ENCODE peak calls at places on chromosome X, in nine cellular contexts. O, U, T, W, G, Y, J, K and I are unnamed samples.

GRCh38 chrX:67544281-67544680 is 460 bp downstream of the AR start:
- DNase-seq in O (peak), U (no peak), T (no peak), W (peak), G (no peak), Y (no peak), J (peak), K (no peak), I (peak)

GRCh38 chrX:70720721-70721120 is 187.8 kb downstream of the TEX11 start:
- DNase-seq in O (peak), U (no peak), T (no peak), W (no peak), G (no peak), Y (no peak), J (no peak), K (no peak), I (no peak)

GRCh38 chrX:152878976-152879755 is 18.7 kb upstream of the ZNF185 start:
- DNase-seq in O (no peak), U (no peak), T (no peak), W (no peak), G (no peak), Y (no peak), J (no peak), K (no peak), I (no peak)

GRCh38 chrX:132564026-132564425 is 75.2 kb upstream of the MBNL3 start:
- DNase-seq in O (peak), U (no peak), T (no peak), W (no peak), G (no peak), Y (no peak), J (no peak), K (no peak), I (no peak)

GRCh38 chrX:54819201-54819600 is 11.7 kb downstream of the MAGED2 start:
- DNase-seq in O (no peak), U (no peak), T (no peak), W (no peak), G (no peak), Y (no peak), J (no peak), K (no peak), I (no peak)

GRCh38 chrX:24305905-24306304 is 8.0 kb downstream of the SUPT20HL2 start:
- DNase-seq in O (no peak), U (no peak), T (no peak), W (no peak), G (no peak), Y (no peak), J (peak), K (no peak), I (no peak)

GRCh38 chrX:40005290-40006011 is 92.3 kb downstream of the BCOR start:
- DNase-seq in O (no peak), U (no peak), T (peak), W (no peak), G (no peak), Y (no peak), J (peak), K (no peak), I (peak)

GRCh38 chrX:22069586-22069985 is 37.5 kb downstream of the PHEX start:
- DNase-seq in O (no peak), U (no peak), T (no peak), W (no peak), G (no peak), Y (no peak), J (no peak), K (no peak), I (no peak)

GRCh38 chrX:136272325-136272724 is 21.1 kb upstream of the MAP7D3 start:
- DNase-seq in O (no peak), U (no peak), T (no peak), W (no peak), G (no peak), Y (no peak), J (no peak), K (no peak), I (no peak)

GRCh38 chrX:83512111-83512510 is 4.0 kb downstream of the POU3F4 start:
- DNase-seq in O (no peak), U (no peak), T (no peak), W (no peak), G (no peak), Y (no peak), J (no peak), K (no peak), I (no peak)

GRCh38 chrX:150219374-150220185 is 143.5 kb upstream of the MAMLD1 start:
- DNase-seq in O (peak), U (no peak), T (no peak), W (no peak), G (no peak), Y (no peak), J (no peak), K (no peak), I (no peak)

GRCh38 chrX:138034136-138034535 is 468.2 kb downstream of the ZIC3 start:
- DNase-seq in O (no peak), U (no peak), T (no peak), W (no peak), G (no peak), Y (no peak), J (no peak), K (no peak), I (no peak)

GRCh38 chrX:69961365-69962072 is 88.2 kb downstream of the AWAT2 start:
- DNase-seq in O (peak), U (no peak), T (no peak), W (no peak), G (no peak), Y (no peak), J (no peak), K (peak), I (no peak)

GRCh38 chrX:39158801-39159657 is 357.8 kb downstream of the MID1IP1 start:
- DNase-seq in O (peak), U (no peak), T (no peak), W (no peak), G (peak), Y (no peak), J (no peak), K (peak), I (no peak)

GRCh38 chrX:44400588-44400987 is 57.1 kb upstream of the EFHC2 start:
- DNase-seq in O (peak), U (no peak), T (no peak), W (no peak), G (no peak), Y (no peak), J (no peak), K (peak), I (no peak)

GRCh38 chrX:145405012-145405411 is 157.7 kb downstream of the SPANXN1 start:
- DNase-seq in O (peak), U (peak), T (no peak), W (no peak), G (no peak), Y (peak), J (no peak), K (peak), I (no peak)

GRCh38 chrX:100649550-100650356 is 5.8 kb downstream of the SRPX2 start:
- DNase-seq in O (peak), U (peak), T (no peak), W (peak), G (peak), Y (no peak), J (peak), K (peak), I (peak)

GRCh38 chrX:100645106-100645505 is 1.1 kb downstream of the SRPX2 start:
- DNase-seq in O (no peak), U (no peak), T (no peak), W (no peak), G (no peak), Y (no peak), J (no peak), K (no peak), I (no peak)

GRCh38 chrX:100647739-100648138 is 3.7 kb downstream of the SRPX2 start:
- DNase-seq in O (no peak), U (no peak), T (no peak), W (no peak), G (no peak), Y (no peak), J (no peak), K (no peak), I (no peak)

GRCh38 chrX:100648601-100649417 is 4.8 kb downstream of the SRPX2 start:
- DNase-seq in O (peak), U (peak), T (no peak), W (no peak), G (no peak), Y (no peak), J (peak), K (peak), I (peak)

DNA sequence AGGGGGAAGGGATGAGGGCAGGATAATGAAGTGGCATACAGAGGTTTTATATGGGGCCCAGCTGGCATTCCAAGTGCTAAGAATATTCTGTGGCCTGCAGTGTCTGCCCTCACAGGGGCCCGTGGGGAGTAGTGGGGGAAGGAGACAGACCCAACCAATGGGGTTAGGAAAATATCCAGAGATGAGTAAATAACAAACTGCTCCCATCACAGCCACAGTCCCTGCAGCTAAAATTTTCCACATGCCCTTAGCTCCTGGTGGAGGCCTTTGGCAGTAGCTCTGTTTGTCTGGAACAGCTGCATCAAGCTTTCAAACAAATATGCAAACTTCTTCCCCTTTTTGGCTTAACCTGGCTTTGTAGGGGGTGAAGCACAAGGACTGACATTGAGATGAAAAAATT is 3.1 kb downstream of the SRPX2 start:
- DNase-seq in O (peak), U (no peak), T (no peak), W (peak), G (no peak), Y (no peak), J (peak), K (no peak), I (no peak)
- H3K27ac ChIP-seq in O (peak), U (peak), T (no peak), W (peak), G (peak), Y (no peak), J (no peak), K (peak), I (peak)

GRCh38 chrX:18899796-18900380 is 84.0 kb downstream of the PHKA2 start:
- DNase-seq in O (peak), U (no peak), T (no peak), W (no peak), G (no peak), Y (no peak), J (no peak), K (no peak), I (no peak)
- TF ChIP-seq CTCF in O (peak), U (no peak), T (no peak), W (peak), G (no peak), Y (peak), J (no peak), K (peak), I (peak)

DNA sequence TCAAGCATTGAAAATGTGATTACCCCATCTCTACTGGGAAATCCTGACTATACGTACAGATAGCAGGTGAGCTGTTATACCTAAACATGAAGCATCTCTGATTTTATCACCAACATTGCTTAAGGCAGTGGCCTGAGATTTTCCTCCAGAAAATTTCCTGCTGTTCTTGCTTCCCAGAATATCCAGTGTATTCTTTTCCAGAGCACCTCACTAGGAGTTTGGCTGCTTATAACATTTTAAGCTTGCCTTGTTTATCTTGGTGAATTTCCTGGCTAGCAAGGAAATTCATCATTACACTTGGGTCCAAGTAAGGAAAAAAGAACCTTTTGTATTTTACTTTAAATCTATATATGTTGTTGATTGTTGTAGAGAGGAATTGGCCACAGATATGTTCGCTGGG is 73.0 kb upstream of the CLCN4 start:
- DNase-seq in O (no peak), U (no peak), T (no peak), W (no peak), G (no peak), Y (no peak), J (no peak), K (no peak), I (no peak)
- H3K27ac ChIP-seq in O (no peak), U (peak), T (peak), W (peak), G (peak), Y (no peak), J (peak), K (no peak), I (peak)

GRCh38 chrX:134148293-134148692 is 88.7 kb upstream of the CCDC160 start:
- DNase-seq in O (no peak), U (no peak), T (no peak), W (no peak), G (no peak), Y (no peak), J (no peak), K (no peak), I (no peak)

GRCh38 chrX:134146493-134146892 is 90.5 kb upstream of the CCDC160 start:
- DNase-seq in O (no peak), U (no peak), T (no peak), W (no peak), G (no peak), Y (no peak), J (no peak), K (no peak), I (no peak)

GRCh38 chrX:134139090-134139489 is 97.9 kb upstream of the CCDC160 start:
- DNase-seq in O (no peak), U (no peak), T (no peak), W (no peak), G (no peak), Y (no peak), J (no peak), K (no peak), I (no peak)

GRCh38 chrX:134144231-134144630 is 92.8 kb upstream of the CCDC160 start:
- DNase-seq in O (peak), U (no peak), T (no peak), W (no peak), G (no peak), Y (peak), J (no peak), K (no peak), I (no peak)
- TF ChIP-seq CTCF in O (peak), U (no peak), T (peak), W (no peak), G (no peak), Y (peak), J (no peak), K (peak), I (no peak)

DNA sequence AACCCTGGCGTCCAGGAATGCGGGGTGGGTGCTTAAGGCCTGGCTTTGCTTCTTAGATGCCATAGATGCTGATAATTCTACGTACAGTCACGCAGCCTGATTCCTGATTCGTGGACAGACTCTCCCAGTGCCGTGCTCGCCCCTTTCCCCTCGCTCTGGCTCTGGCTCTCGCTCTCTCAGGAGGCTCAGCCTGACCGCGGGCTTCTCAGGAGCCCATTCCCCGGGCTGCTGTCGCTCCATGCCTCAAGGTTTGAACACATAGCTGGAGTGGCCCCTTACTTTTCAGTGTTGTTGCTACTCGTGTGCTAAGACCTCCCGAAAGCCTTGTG is 59.2 kb upstream of the ZC4H2 start:
- DNase-seq in O (peak), U (no peak), T (no peak), W (no peak), G (no peak), Y (no peak), J (peak), K (peak), I (peak)
- H3K27ac ChIP-seq in O (peak), U (peak), T (peak), W (peak), G (peak), Y (peak), J (peak), K (no peak), I (peak)

GRCh38 chrX:12113321-12113720 is 25.0 kb upstream of the FRMPD4 start:
- DNase-seq in O (no peak), U (no peak), T (no peak), W (no peak), G (no peak), Y (no peak), J (no peak), K (no peak), I (no peak)
- TF ChIP-seq CTCF in O (no peak), U (no peak), T (no peak), W (no peak), G (no peak), Y (no peak), J (no peak), K (no peak), I (no peak)

GRCh38 chrX:10567136-10567535 is 53.2 kb downstream of the MID1 start:
- DNase-seq in O (no peak), U (no peak), T (no peak), W (no peak), G (no peak), Y (no peak), J (no peak), K (no peak), I (no peak)
- H3K27ac ChIP-seq in O (no peak), U (no peak), T (no peak), W (peak), G (no peak), Y (no peak), J (no peak), K (no peak), I (no peak)

DNA sequence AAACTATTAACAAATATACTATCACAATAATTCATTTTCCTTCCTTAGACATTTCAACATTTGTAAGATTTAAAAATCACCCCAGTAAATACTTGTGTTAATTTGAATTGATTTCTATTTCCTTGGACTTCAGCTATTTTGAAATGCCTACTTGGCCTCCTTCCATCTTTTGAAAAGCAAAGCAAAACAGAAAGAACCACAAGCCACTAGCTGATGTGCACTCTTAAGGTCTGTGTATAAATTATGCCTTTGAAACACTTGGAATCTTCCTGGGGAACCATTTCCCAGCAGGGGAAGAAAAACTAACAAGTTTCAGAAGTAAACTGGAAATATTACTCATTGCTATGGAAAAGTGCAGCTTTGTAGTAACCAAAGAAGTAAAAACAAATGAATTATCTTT is 139.8 kb downstream of the CLCN4 start:
- DNase-seq in O (peak), U (no peak), T (no peak), W (no peak), G (no peak), Y (no peak), J (no peak), K (peak), I (no peak)
- TF ChIP-seq CTCF in O (no peak), U (no peak), T (no peak), W (no peak), G (no peak), Y (no peak), J (no peak), K (no peak), I (no peak)

GRCh38 chrX:72003811-72004750 is 93.4 kb downstream of the NHSL2 start:
- DNase-seq in O (no peak), U (no peak), T (no peak), W (peak), G (peak), Y (no peak), J (peak), K (no peak), I (peak)
- H3K27ac ChIP-seq in O (no peak), U (no peak), T (no peak), W (peak), G (peak), Y (no peak), J (peak), K (no peak), I (no peak)